ENCODE peak calls at places on chromosomes 5 and 9, in eight cellular contexts. M is GM12864, A is Peyer's patch, Q is choroid plexus epithelial cell, P is mesenchymal stem cell, T is left ventricle myocardium inferior, L is cardiac fibroblast, I is stomach. G is an unnamed sample.

GRCh38 chr9:105911104-105911911 is 217.0 kb downstream of the TMEM38B start:
- DNase-seq in M (no peak), T (no peak), Q (peak; percentile 23), P (peak; percentile 17), I (no peak), L (peak; percentile 8), A (no peak), G (no peak)

GRCh38 chr5:149940077-149940574 is 4.5 kb downstream of the PDE6A start:
- DNase-seq in P (peak; percentile 18), Q (peak; percentile 43), L (peak; percentile 78), A (no peak), M (no peak), T (no peak), I (no peak), G (no peak)

GRCh38 chr9:131676431-131676972 is 63.4 kb downstream of the RAPGEF1 start:
- DNase-seq in M (peak; percentile 72), A (no peak), T (no peak), L (no peak), I (no peak), Q (no peak), P (no peak), G (no peak)

GRCh38 chr5:135129307-135129706 is 95.3 kb upstream of the PITX1 start:
- DNase-seq in I (no peak), P (no peak), A (no peak), M (no peak), L (no peak), T (no peak), Q (no peak), G (no peak)

GRCh38 chr9:137582286-137582860 is 3.6 kb upstream of the DPH7 start:
- DNase-seq in M (no peak), L (peak; percentile 12), T (no peak), P (no peak), Q (no peak), A (no peak), I (peak; percentile 55), G (no peak)

GRCh38 chr9:37559855-37560592 is 16.2 kb downstream of the FBXO10 start:
- DNase-seq in L (no peak), A (no peak), I (no peak), T (no peak), Q (no peak), M (no peak), P (no peak), G (no peak)

GRCh38 chr5:113510836-113511451 is 2.5 kb upstream of the YTHDC2 start:
- DNase-seq in L (peak; percentile 81), A (no peak), I (no peak), M (no peak), T (no peak), Q (peak; percentile 80), P (peak; percentile 58), G (no peak)

GRCh38 chr5:54756301-54756700 is 229.1 kb downstream of the ESM1 start:
- DNase-seq in I (no peak), T (no peak), L (no peak), M (no peak), Q (no peak), A (no peak), P (no peak), G (no peak)

GRCh38 chr9:35042081-35042604 is 30.3 kb downstream of the VCP start:
- DNase-seq in P (peak; percentile 66), L (peak; percentile 60), I (no peak), T (no peak), A (no peak), M (no peak), Q (peak; percentile 47), G (no peak)

GRCh38 chr9:17063535-17064135 is 71.2 kb upstream of the CNTLN start:
- DNase-seq in L (peak; percentile 75), I (no peak), M (no peak), P (peak; percentile 52), Q (peak; percentile 86), T (no peak), A (no peak), G (no peak)

GRCh38 chr9:38032266-38032830 is 36.7 kb downstream of the SHB start:
- DNase-seq in Q (no peak), T (no peak), A (peak; percentile 89), P (no peak), L (no peak), I (peak; percentile 90), M (no peak), G (no peak)

GRCh38 chr9:71766663-71767062 is 1.6 kb downstream of the CEMIP2 start:
- DNase-seq in L (no peak), M (no peak), Q (no peak), I (no peak), T (no peak), P (no peak), A (no peak), G (no peak)

GRCh38 chr5:172866378-172866777 is 32.3 kb downstream of the ERGIC1 start:
- DNase-seq in L (no peak), M (no peak), I (no peak), A (no peak), Q (no peak), T (no peak), P (no peak), G (no peak)

GRCh38 chr5:172868924-172869565 is 35.0 kb downstream of the ERGIC1 start:
- DNase-seq in A (no peak), L (peak; percentile 93), P (peak; percentile 95), M (no peak), I (peak; percentile 72), T (peak; percentile 81), Q (peak; percentile 92), G (peak; percentile 92)

GRCh38 chr5:172868436-172868923 is 34.4 kb downstream of the ERGIC1 start:
- DNase-seq in I (no peak), P (peak; percentile 84), Q (peak; percentile 63), L (no peak), T (no peak), M (no peak), A (no peak), G (peak; percentile 76)

GRCh38 chr5:172866802-172867748 is 33.0 kb downstream of the ERGIC1 start:
- DNase-seq in T (peak; percentile 82), Q (no peak), L (no peak), A (no peak), M (no peak), P (no peak), I (peak; percentile 58), G (no peak)

DNA sequence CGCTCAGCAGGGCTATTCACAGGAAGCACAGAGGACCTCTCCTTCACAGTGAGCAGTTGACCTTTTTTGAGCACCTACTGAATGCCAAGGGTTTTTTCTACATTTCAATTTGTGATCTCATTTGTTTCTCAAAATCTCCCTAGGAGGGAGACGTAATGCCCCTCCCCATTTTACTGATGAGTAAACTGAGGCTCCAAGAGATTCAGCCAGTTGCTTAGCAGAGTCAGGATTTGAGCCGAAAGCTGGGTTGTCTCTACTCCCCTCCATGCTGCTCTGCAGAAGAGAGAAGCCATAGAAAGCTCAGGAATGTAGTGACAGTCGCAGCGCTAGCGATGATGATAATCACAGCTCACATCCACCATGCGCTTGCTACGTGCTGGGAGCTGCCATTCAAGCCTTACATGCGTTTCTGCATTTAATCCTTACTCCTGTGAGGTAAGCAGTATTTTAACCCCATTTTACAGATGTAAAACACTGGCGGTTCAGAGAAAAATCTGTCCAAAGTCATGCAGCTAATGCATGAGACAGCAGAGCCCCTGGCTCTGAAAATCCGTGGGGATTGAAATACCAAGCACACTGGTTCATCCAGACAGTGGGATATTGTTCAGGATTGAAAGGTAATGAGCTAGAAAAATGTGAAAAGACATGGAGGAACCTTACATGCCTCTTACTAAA is 33.8 kb downstream of the ERGIC1 start:
- DNase-seq in T (no peak), M (no peak), L (no peak), A (no peak), P (no peak), I (no peak), Q (no peak), G (no peak)
- H3K4me3 ChIP-seq in T (no peak overlapping the region), M (no peak overlapping the region), L (no peak overlapping the region), A (no peak overlapping the region), P (no peak overlapping the region), I (no peak overlapping the region), Q (no peak overlapping the region), G (no peak overlapping the region)

DNA sequence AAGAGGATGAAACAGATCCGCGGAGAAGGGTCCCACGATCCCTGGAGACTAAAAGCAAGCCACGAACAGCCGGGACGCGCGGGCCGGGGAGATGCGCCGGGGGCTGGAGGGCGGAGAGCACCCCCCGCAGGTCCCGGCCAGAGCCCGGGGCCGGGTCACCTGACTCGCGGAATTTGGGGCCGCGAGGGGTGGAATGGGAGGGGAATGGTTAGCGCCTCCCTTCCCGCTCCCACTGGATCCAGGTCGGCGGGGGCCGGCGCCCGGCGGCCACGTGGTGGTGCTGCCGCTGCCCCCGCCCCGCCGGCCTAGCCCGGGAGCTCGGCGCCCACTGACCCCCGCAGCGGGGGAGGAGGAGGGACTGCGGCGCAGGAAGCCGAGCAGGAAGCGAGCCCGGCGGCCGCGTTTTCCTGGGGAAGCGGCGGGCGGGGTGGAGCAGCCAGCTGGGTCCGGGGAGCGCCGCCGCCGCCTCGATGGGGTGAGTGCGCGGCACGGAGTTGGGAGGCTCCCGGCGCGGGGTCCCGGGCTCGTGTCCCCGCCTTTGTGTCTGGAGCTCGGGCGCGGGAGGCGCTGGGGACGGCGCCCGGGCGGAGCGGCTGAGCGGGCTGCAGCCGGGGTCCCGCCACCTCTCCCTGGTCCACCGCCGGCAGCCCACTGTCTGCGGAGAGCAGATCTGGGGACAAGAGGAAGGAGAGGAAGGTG is at the start of gene RAI14:
- DNase-seq in Q (peak; percentile 89), A (peak; percentile 76), M (no peak), I (peak; percentile 83), P (peak; percentile 82), L (peak; percentile 94), T (peak; percentile 79), G (peak; percentile 63)
- H3K4me3 ChIP-seq in Q (peak within 1 kb of the TSS; percentile 80), A (peak within 1 kb of the TSS; percentile 87), M (peak within 1 kb of the TSS; percentile 50), I (peak within 1 kb of the TSS; percentile 89), P (peak within 1 kb of the TSS; percentile 92), L (peak within 1 kb of the TSS; percentile 92), T (peak within 1 kb of the TSS; percentile 84), G (peak within 1 kb of the TSS; percentile 87)

GRCh38 chr9:14066032-14066431 is 247.9 kb downstream of the NFIB start:
- DNase-seq in A (no peak), T (no peak), I (no peak), L (no peak), Q (no peak), M (no peak), P (no peak), G (no peak)
- H3K4me3 ChIP-seq in A (no peak overlapping the region), T (no peak overlapping the region), I (no peak overlapping the region), L (no peak overlapping the region), Q (no peak overlapping the region), M (no peak overlapping the region), P (no peak overlapping the region), G (no peak overlapping the region)

GRCh38 chr5:148830220-148830619 is 3.8 kb downstream of the ADRB2 start:
- DNase-seq in T (peak; percentile 22), A (no peak), L (no peak), I (no peak), P (no peak), M (no peak), Q (no peak), G (no peak)
- H3K4me3 ChIP-seq in T (peak overlapping the region; percentile 76), A (no peak overlapping the region), L (no peak overlapping the region), I (peak overlapping the region; percentile 2), P (no peak overlapping the region), M (no peak overlapping the region), Q (no peak overlapping the region), G (no peak overlapping the region)

G was measured in skeletal muscle cell.